ENCODE peak calls at places on chromosomes 7 and 10, in six cellular contexts. A is fibroblast of mammary gland, P is tibial artery, S is left ventricle myocardium inferior, J is cardiac muscle cell, G is uterus. V is an unnamed sample.

GRCh38 chr10:103583871-103584215 is 90.3 kb downstream of the NEURL1 start:
- DNase-seq in S (no peak), P (no peak), A (no peak), G (no peak), J (no peak), V (no peak)

GRCh38 chr10:92990615-92991014 is 70.0 kb upstream of the CYP26C1 start:
- DNase-seq in A (peak), G (no peak), S (no peak), J (peak), P (no peak), V (no peak)

GRCh38 chr7:80439894-80440811 is 71.7 kb downstream of the GNAT3 start:
- DNase-seq in A (peak), P (no peak), S (no peak), G (no peak), J (peak), V (peak)

GRCh38 chr10:77168861-77169260 is 468.7 kb downstream of the KCNMA1 start:
- DNase-seq in P (no peak), S (no peak), J (no peak), A (no peak), G (no peak), V (no peak)

GRCh38 chr7:2958416-2959342 is 85.0 kb downstream of the CARD11 start:
- DNase-seq in G (no peak), S (no peak), J (no peak), P (peak), A (no peak), V (no peak)

GRCh38 chr10:59805043-59805442 is 51.8 kb upstream of the MRLN start:
- DNase-seq in S (no peak), G (no peak), A (peak), J (peak), P (no peak), V (no peak)

GRCh38 chr7:1537631-1538412 is 7.3 kb downstream of the MAFK start:
- DNase-seq in A (peak), P (peak), J (peak), S (peak), G (peak), V (peak)

GRCh38 chr7:150727381-150727780 is 9.8 kb upstream of the GIMAP5 start:
- DNase-seq in J (no peak), S (no peak), A (no peak), P (no peak), G (no peak), V (no peak)

GRCh38 chr10:6207658-6208057 is 4.9 kb downstream of the PFKFB3 start:
- DNase-seq in P (no peak), J (no peak), S (no peak), A (no peak), G (no peak), V (no peak)

GRCh38 chr10:6212806-6213205 is 10.1 kb downstream of the PFKFB3 start:
- DNase-seq in S (no peak), A (no peak), G (no peak), J (no peak), P (no peak), V (no peak)

GRCh38 chr10:6211341-6212265 is 8.9 kb downstream of the PFKFB3 start:
- DNase-seq in P (no peak), G (peak), J (peak), A (peak), S (peak), V (no peak)

GRCh38 chr10:6212266-6212640 is 9.5 kb downstream of the PFKFB3 start:
- DNase-seq in S (no peak), P (no peak), A (no peak), J (no peak), G (peak), V (no peak)

DNA sequence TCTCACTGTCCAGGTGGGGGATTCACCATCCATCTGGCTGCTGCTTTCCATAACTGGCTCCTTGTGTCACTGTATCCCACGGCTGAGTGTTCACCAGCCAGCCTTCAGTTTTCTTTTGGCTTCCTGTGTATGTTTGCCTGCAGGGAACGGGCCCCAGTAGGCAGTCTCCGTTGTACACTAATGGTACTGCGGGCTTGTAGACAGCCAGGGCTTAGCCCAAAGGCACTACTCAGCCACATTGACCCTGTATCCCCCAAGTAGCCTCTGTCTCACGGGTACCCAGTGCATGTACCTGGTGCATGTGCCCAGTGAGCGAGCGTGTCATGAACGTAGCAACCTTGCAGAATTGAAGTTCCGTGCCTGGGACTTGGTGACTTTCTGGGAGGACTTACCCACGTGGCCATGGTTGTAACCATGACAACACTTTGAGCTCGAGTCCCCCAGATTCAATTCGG is 6.1 kb downstream of the PFKFB3 start:
- DNase-seq in P (no peak), S (no peak), A (no peak), J (no peak), G (no peak), V (no peak)
- H3K4me3 ChIP-seq in P (no peak), S (no peak), A (no peak), J (no peak), G (no peak), V (no peak)

GRCh38 chr7:47100815-47101435 is 481.0 kb downstream of the TNS3 start:
- DNase-seq in J (peak), S (peak), P (no peak), A (peak), G (no peak), V (no peak)
- TF ChIP-seq CTCF in J (peak), S (peak), P (peak), A (peak), G (peak), V (peak)

DNA sequence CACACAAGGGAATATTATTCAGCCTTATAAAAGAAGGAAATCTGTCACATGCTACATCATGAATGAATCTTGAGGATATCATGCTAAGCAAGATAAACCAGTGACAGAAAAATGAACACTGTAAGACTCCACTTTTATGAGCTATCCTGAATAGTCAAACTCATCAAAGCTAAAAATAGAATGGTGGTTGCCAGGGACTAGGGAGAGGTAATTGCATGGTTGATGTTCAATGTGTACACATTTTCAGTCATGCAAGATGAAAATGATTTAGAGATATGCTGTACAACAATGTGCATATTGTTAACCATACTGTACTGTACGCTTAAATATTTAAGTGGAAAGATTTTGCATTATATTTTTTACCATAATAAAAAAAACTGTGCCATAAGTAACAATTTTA is 1349.1 kb downstream of the XPNPEP1 start:
- DNase-seq in J (no peak), G (no peak), S (no peak), A (no peak), P (no peak), V (no peak)
- H3K4me3 ChIP-seq in J (no peak), G (no peak), S (no peak), A (no peak), P (no peak), V (no peak)

GRCh38 chr10:17067549-17068264 is 61.9 kb downstream of the CUBN start:
- DNase-seq in J (no peak), P (no peak), A (no peak), S (no peak), G (no peak), V (no peak)
- TF ChIP-seq CTCF in J (no peak), P (no peak), A (no peak), S (no peak), G (no peak), V (no peak)

GRCh38 chr10:101219137-101219945 is 9.9 kb downstream of the LBX1 start:
- DNase-seq in A (no peak), J (no peak), P (no peak), S (no peak), G (no peak), V (no peak)

GRCh38 chr10:101216207-101216607 is 13.1 kb downstream of the LBX1 start:
- DNase-seq in J (no peak), G (no peak), A (no peak), S (no peak), P (no peak), V (no peak)

GRCh38 chr10:101216631-101217425 is 12.4 kb downstream of the LBX1 start:
- DNase-seq in J (no peak), A (no peak), G (no peak), P (no peak), S (no peak), V (no peak)

GRCh38 chr10:101218423-101219136 is 10.7 kb downstream of the LBX1 start:
- DNase-seq in J (no peak), A (no peak), G (no peak), P (no peak), S (no peak), V (no peak)

GRCh38 chr10:101217450-101218281 is 11.6 kb downstream of the LBX1 start:
- DNase-seq in S (no peak), A (peak), P (no peak), J (peak), G (no peak), V (no peak)
- H3K4me3 ChIP-seq in S (peak), A (no peak), P (no peak), J (peak), G (no peak), V (no peak)

GRCh38 chr10:75071756-75072155 is 39.7 kb upstream of the SAMD8 start:
- DNase-seq in P (no peak), J (no peak), S (no peak), A (no peak), G (peak), V (no peak)
- TF ChIP-seq CTCF in P (no peak), J (no peak), S (no peak), A (no peak), G (no peak), V (no peak)

DNA sequence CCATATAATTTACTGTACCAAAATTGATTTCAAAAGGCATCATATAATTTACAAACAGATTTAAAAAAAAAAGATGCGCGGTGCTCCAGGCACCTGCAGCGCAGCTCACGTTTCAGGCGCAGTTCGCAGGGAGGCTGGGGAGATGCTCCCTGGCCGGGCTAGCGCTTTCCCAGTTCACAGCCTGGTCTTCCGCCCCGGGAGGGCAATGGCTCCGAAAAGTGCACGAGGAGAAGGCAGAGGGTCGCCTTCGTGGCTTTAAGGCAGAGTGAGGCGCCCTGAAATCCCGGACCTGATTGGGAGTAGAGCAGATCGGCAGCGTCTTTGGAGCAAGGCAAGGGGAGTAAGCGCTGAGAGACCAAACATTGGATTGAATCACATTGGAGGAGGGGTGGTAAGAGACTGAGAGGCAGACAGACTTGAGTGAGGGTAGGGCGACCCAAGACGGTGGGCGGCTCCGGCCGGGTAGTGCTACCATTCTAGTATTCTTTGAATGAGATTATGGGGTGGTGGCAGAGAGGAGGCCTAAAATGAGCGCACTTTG is 1.5 kb downstream of the NEUROG3 start:
- DNase-seq in G (no peak), S (no peak), P (no peak), J (no peak), A (no peak), V (no peak)
- H3K4me3 ChIP-seq in G (no peak), S (peak), P (no peak), J (no peak), A (no peak), V (no peak)

GRCh38 chr10:50607526-50607925 is 16.2 kb downstream of the SGMS1 start:
- DNase-seq in A (peak), J (peak), S (no peak), G (no peak), P (no peak), V (no peak)

GRCh38 chr10:50603151-50603850 is 20.5 kb downstream of the SGMS1 start:
- DNase-seq in A (no peak), G (no peak), P (no peak), J (no peak), S (no peak), V (no peak)

GRCh38 chr10:50604049-50604640 is 19.6 kb downstream of the SGMS1 start:
- DNase-seq in P (no peak), A (peak), J (peak), G (no peak), S (no peak), V (no peak)

GRCh38 chr10:50604823-50605222 is 18.9 kb downstream of the SGMS1 start:
- DNase-seq in S (no peak), J (no peak), G (no peak), A (no peak), P (no peak), V (no peak)

GRCh38 chr10:50605280-50606270 is 18.2 kb downstream of the SGMS1 start:
- DNase-seq in S (no peak), A (peak), P (no peak), G (peak), J (peak), V (peak)
- TF ChIP-seq CTCF in S (no peak), A (no peak), P (no peak), G (no peak), J (no peak), V (no peak)

GRCh38 chr7:74027683-74028320 is at the start of gene ELN:
- DNase-seq in A (peak), S (peak), J (peak), G (peak), P (peak), V (no peak)
- H3K4me3 ChIP-seq in A (no peak), S (peak), J (no peak), G (peak), P (peak), V (peak)

GRCh38 chr7:88357295-88357694 is 50.6 kb upstream of the STEAP4 start:
- DNase-seq in S (peak), J (peak), G (no peak), A (peak), P (no peak), V (no peak)
- TF ChIP-seq CTCF in S (peak), J (peak), G (no peak), A (peak), P (no peak), V (no peak)

V was measured in AG09309.